ENCODE peak calls at places on chromosomes 11 and 22, in six cellular contexts. N is AG04450, J is prostate gland, K is tibial nerve, X is tibial artery, M is colonic mucosa. R is an unnamed sample.

GRCh38 chr22:44180706-44181032 is at the start of gene PARVG:
- DNase-seq in X (no peak), J (no peak), K (no peak), N (no peak), M (no peak), R (no peak)

GRCh38 chr22:24543068-24543675 is 11.8 kb downstream of the GUCD1 start:
- DNase-seq in M (no peak), J (no peak), K (no peak), N (no peak), X (no peak), R (no peak)

GRCh38 chr22:19207902-19208283 is 29.4 kb upstream of the SLC25A1 start:
- DNase-seq in M (no peak), X (no peak), J (no peak), K (no peak), N (no peak), R (no peak)

GRCh38 chr22:19092725-19093124 is 29.5 kb downstream of the DGCR2 start:
- DNase-seq in J (no peak), N (no peak), K (no peak), M (no peak), X (no peak), R (no peak)

GRCh38 chr22:43412808-43413785 is 1.3 kb downstream of the MPPED1 start:
- DNase-seq in J (no peak), X (no peak), K (no peak), M (no peak), N (no peak), R (no peak)

GRCh38 chr22:29202231-29203192 is 3.2 kb upstream of the EMID1 start:
- DNase-seq in J (no peak), X (peak; percentile 56), K (peak; percentile 21), N (no peak), M (peak; percentile 58), R (no peak)

GRCh38 chr11:92765965-92766371 is 203.5 kb upstream of the MTNR1B start:
- DNase-seq in M (peak; percentile 17), N (no peak), J (no peak), K (peak; percentile 8), X (peak; percentile 21), R (no peak)

GRCh38 chr11:64723117-64723906 is at the start of gene NRXN2:
- DNase-seq in N (peak; percentile 43), K (peak; percentile 68), X (peak; percentile 78), M (peak; percentile 81), J (peak; percentile 76), R (no peak)

GRCh38 chr11:107840120-107840479 is 18.5 kb downstream of the SLC35F2 start:
- DNase-seq in J (peak; percentile 86), N (no peak), X (peak; percentile 48), M (no peak), K (peak; percentile 45), R (no peak)

GRCh38 chr11:60336767-60337391 is 9.8 kb downstream of the MS4A6E start:
- DNase-seq in X (no peak), M (no peak), K (no peak), J (no peak), N (no peak), R (no peak)

GRCh38 chr11:118537409-118537980 is 6.5 kb downstream of the TMEM25 start:
- DNase-seq in J (no peak), X (no peak), M (no peak), K (no peak), N (no peak), R (no peak)

GRCh38 chr11:83682645-83682973 is 396.4 kb upstream of the CCDC90B start:
- DNase-seq in N (no peak), J (no peak), X (no peak), K (no peak), M (no peak), R (no peak)

GRCh38 chr11:45366839-45367238 is 80.7 kb upstream of the SYT13 start:
- DNase-seq in J (no peak), N (no peak), X (no peak), K (no peak), M (no peak), R (no peak)

GRCh38 chr11:67615455-67616430 is 9.0 kb downstream of the NDUFV1 start:
- DNase-seq in J (no peak), M (peak; percentile 63), X (no peak), K (no peak), N (no peak), R (no peak)

GRCh38 chr11:69352715-69353325 is 58.9 kb downstream of the MYEOV start:
- DNase-seq in N (peak; percentile 93), X (no peak), J (no peak), M (peak; percentile 26), K (no peak), R (peak; percentile 76)

GRCh38 chr11:134542401-134543143 is 130.5 kb upstream of the B3GAT1 start:
- DNase-seq in J (no peak), M (peak; percentile 68), X (no peak), K (no peak), N (no peak), R (no peak)

GRCh38 chr11:64713781-64714363 is 9.1 kb downstream of the NRXN2 start:
- DNase-seq in J (no peak), N (no peak), K (no peak), X (no peak), M (no peak), R (no peak)

GRCh38 chr11:1509626-1510255 is 23.2 kb upstream of the MOB2 start:
- DNase-seq in N (no peak), K (no peak), M (no peak), J (no peak), X (no peak), R (no peak)

GRCh38 chr11:44243633-44244343 is 66.2 kb downstream of the ALX4 start:
- DNase-seq in J (no peak), K (no peak), N (no peak), X (no peak), M (no peak), R (no peak)

GRCh38 chr11:44243086-44243485 is 66.9 kb downstream of the ALX4 start:
- DNase-seq in X (no peak), M (no peak), K (no peak), N (no peak), J (no peak), R (no peak)

GRCh38 chr11:44247508-44247907 is 62.4 kb downstream of the ALX4 start:
- DNase-seq in K (no peak), N (no peak), M (no peak), J (no peak), X (no peak), R (no peak)

GRCh38 chr11:44246726-44247125 is 63.2 kb downstream of the ALX4 start:
- DNase-seq in X (no peak), M (no peak), J (no peak), N (no peak), K (no peak), R (no peak)

DNA sequence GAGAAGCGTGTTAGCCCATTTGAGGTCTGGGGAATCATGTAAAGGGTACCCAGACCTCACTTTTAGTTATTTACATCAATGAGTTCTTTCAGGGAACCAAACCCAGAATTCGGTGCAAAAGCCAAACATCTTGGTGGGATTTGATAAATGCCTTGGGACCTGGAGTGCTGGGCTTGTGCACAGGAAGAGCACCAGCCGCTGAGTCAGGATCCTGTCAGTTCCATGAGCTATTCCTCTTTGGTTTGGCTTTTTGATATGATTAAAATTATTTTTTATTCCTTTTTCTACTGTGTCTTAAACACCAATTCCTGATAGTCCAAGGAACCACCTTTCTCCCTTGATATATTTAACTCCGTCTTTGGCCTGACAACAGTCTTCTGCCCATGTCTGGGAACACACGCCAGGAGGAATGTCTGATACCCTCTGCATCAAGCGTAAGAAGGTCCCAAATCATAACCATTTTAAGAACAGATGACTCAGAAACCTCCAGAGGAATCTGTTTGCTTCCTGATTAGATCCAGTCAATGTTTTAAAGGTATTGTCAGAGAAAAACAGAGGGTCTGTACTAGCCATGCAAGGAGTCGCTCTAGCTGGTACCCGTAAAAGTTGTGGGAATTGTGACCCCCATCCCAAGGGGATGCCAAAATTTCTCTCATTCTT is 65.2 kb downstream of the ALX4 start:
- DNase-seq in X (no peak), K (no peak), M (no peak), J (no peak), N (no peak), R (no peak)
- H3K4me3 ChIP-seq in X (no peak overlapping the region), K (no peak overlapping the region), M (no peak overlapping the region), J (no peak overlapping the region), N (no peak overlapping the region), R (no peak overlapping the region)

DNA sequence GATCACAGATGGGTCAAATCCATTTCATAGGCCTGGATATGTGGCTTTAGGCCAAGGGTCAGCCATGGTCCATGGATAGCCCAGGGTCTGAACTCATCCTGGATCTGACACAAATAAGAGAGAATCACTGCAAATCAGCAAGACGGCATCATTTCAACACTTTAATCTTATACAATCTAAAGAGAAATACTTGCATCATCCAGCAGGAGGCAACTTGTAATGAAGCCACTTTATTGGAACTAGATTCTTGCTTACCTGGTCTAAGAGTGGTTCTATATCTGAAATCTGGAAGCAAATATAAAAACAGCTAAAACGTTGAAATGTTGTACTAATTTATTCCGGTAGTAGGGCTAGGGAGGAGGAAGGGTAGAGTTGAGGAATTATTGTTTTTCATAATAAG is 870.1 kb downstream of the JRKL start:
- DNase-seq in K (no peak), J (no peak), M (no peak), X (no peak), N (no peak), R (no peak)
- TF ChIP-seq CTCF in K (no peak), J (no peak), M (no peak), X (no peak), N (no peak), R (no peak)

DNA sequence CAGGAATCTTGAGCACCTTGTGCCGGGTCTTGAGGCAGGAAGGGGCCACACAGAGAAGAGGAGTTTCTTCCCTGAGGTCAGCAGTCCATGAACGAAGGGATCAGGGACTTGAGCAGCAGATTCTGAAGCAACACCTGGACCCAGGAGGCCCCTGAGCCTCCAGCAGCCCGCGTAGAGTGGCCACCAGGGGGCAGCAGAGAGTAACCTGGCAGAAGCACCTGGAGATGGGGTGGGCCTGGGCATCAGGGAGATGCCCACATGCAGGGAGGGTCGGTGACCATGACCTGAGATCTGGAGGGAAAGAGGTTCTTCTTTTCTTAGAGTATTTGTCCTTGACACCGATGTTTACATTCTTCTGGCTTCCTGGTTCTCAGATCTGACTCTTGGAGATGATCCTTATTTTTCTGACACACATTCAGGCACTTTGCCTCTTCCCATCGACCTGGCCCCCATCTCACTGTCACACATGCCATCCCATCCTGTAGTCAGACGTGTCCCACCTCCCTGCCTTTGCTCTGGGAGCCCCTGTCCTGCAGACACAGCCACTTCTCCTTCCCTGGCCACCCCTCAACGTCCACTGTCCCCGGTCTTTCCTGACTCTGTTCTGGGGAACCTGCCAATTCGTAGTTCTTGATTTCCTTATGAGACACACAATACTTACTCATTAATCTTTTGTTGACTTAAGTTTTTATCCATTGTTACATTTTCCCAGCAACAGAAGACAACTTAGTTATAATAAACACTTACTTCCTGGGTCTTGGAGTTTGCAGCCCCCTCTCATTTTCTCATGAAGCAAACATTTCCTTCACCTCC is 66.5 kb downstream of the GGTLC2 start:
- DNase-seq in K (peak; percentile 64), J (peak; percentile 58), X (peak; percentile 45), N (no peak), M (peak; percentile 77), R (no peak)
- H3K4me3 ChIP-seq in K (no peak overlapping the region), J (no peak overlapping the region), X (no peak overlapping the region), N (no peak overlapping the region), M (no peak overlapping the region), R (no peak overlapping the region)

DNA sequence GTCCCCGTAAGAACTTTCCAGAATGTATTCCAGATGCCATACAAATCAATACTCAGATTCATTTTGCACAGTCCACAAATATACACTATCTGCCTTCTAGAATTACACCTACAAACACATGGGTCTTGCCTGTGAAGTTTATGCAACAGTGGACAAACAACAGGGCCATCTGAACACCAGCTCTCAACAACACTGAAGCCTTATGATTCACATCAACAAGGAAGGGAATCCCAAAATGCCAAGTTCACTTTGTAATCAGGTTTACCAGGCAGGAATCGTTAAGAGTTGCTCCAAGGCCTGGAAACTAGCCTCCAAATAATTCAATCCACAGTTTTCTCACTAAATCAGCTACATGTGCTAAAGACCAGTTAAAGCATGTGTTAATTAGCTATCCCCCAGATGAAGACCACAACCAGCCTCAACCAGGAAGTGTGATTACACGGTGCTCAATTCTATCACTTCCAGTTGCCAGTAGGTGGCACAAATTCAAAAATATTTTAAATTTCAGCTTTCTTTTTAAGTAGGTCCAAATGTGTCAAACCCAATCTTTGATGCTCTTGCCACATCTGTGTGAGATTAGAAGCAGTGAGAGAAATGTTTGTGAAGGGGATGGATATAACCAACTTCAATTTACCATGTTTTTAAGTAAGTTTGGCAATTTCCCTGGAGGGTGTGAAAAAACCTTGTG is 139.1 kb upstream of the BDNF start:
- DNase-seq in X (no peak), M (no peak), J (no peak), N (no peak), K (no peak), R (no peak)
- TF ChIP-seq CTCF in X (no peak), M (no peak), J (no peak), N (peak; percentile 35), K (no peak), R (peak; percentile 6)